ENCODE peak calls at places on chromosomes 4 and X, in six cellular contexts. Y is GM12865, I is GM23248, J is adrenal gland, B is lower leg skin, G is fibroblast of the aortic adventitia. U is an unnamed sample.

GRCh38 chrX:39755152-39756032 is 342.4 kb downstream of the BCOR start:
- DNase-seq in Y (no peak), I (peak; percentile 93), J (peak; percentile 90), B (peak; percentile 74), G (peak; percentile 96), U (no peak)

GRCh38 chr4:158315706-158316105 is 105.4 kb downstream of the TMEM144 start:
- DNase-seq in Y (no peak), I (peak; percentile 86), J (no peak), B (no peak), G (peak; percentile 92), U (no peak)

GRCh38 chrX:17039826-17040225 is 93.4 kb downstream of the REPS2 start:
- DNase-seq in Y (no peak), I (peak; percentile 27), J (no peak), B (no peak), G (peak; percentile 67), U (no peak)

GRCh38 chr4:173538903-173539445 is 8.9 kb upstream of the HAND2 start:
- DNase-seq in Y (no peak), I (peak; percentile 50), J (no peak), B (no peak), G (peak; percentile 52), U (no peak)

GRCh38 chr4:7693237-7693608 is 246.4 kb downstream of the AFAP1 start:
- DNase-seq in Y (no peak), I (no peak), J (no peak), B (no peak), G (no peak), U (no peak)

GRCh38 chr4:133921280-133922195 is 280.1 kb downstream of the PABPC4L start:
- DNase-seq in Y (no peak), I (peak; percentile 32), J (no peak), B (no peak), G (peak; percentile 36), U (no peak)

GRCh38 chr4:187077749-187078148 is 354.1 kb upstream of the FAT1 start:
- DNase-seq in Y (no peak), I (no peak), J (no peak), B (no peak), G (no peak), U (no peak)

GRCh38 chrX:23797371-23798128 is 14.6 kb downstream of the SAT1 start:
- DNase-seq in Y (no peak), I (no peak), J (no peak), B (no peak), G (no peak), U (peak; percentile 87)

GRCh38 chr4:102263024-102263787 is 82.1 kb downstream of the SLC39A8 start:
- DNase-seq in Y (peak; percentile 48), I (peak; percentile 57), J (no peak), B (no peak), G (peak; percentile 70), U (peak; percentile 71)

GRCh38 chrX:46545111-46546005 is at the start of gene ZNF674:
- DNase-seq in Y (peak; percentile 95), I (peak; percentile 95), J (peak; percentile 91), B (peak; percentile 88), G (peak; percentile 89), U (peak; percentile 76)

GRCh38 chr4:181176306-181176705 is 1066.9 kb upstream of the TENM3 start:
- DNase-seq in Y (no peak), I (peak; percentile 5), J (no peak), B (no peak), G (no peak), U (no peak)

GRCh38 chrX:22135994-22136684 is 104.0 kb downstream of the PHEX start:
- DNase-seq in Y (peak; percentile 43), I (peak; percentile 84), J (peak; percentile 43), B (peak; percentile 13), G (peak; percentile 83), U (no peak)

GRCh38 chrX:12142661-12143060 is 4.4 kb downstream of the FRMPD4 start:
- DNase-seq in Y (no peak), I (no peak), J (no peak), B (no peak), G (no peak), U (no peak)

GRCh38 chr4:142088906-142089305 is 452.5 kb downstream of the IL15 start:
- DNase-seq in Y (no peak), I (peak; percentile 64), J (peak; percentile 54), B (no peak), G (peak; percentile 76), U (no peak)

GRCh38 chr4:185357733-185358440 is 37.8 kb downstream of the LRP2BP start:
- DNase-seq in Y (no peak), I (no peak), J (no peak), B (no peak), G (no peak), U (no peak)

GRCh38 chr4:103204114-103204513 is 6.0 kb upstream of the CENPE start:
- DNase-seq in Y (no peak), I (peak; percentile 48), J (no peak), B (no peak), G (peak; percentile 43), U (no peak)

GRCh38 chr4:87236851-87237250 is 16.4 kb upstream of the KLHL8 start:
- DNase-seq in Y (no peak), I (peak; percentile 15), J (no peak), B (peak; percentile 30), G (no peak), U (no peak)

GRCh38 chr4:86508436-86508835 is 85.7 kb upstream of the PTPN13 start:
- DNase-seq in Y (no peak), I (peak; percentile 48), J (no peak), B (no peak), G (peak; percentile 46), U (no peak)

GRCh38 chr4:17613761-17614415 is 553 bp upstream of the MED28 start:
- DNase-seq in Y (peak; percentile 32), I (peak; percentile 93), J (peak; percentile 56), B (no peak), G (no peak), U (no peak)

GRCh38 chrX:82775426-82775825 is 732.7 kb upstream of the POU3F4 start:
- DNase-seq in Y (no peak), I (no peak), J (no peak), B (no peak), G (no peak), U (no peak)

GRCh38 chrX:118655561-118656246 is 71.7 kb upstream of the IL13RA1 start:
- DNase-seq in Y (no peak), I (peak; percentile 74), J (no peak), B (no peak), G (peak; percentile 10), U (no peak)

GRCh38 chr4:147808447-147808846 is 76.6 kb downstream of the ARHGAP10 start:
- DNase-seq in Y (no peak), I (peak; percentile 23), J (no peak), B (no peak), G (no peak), U (no peak)

GRCh38 chr4:26860922-26861433 is 337 bp downstream of the STIM2 start:
- DNase-seq in Y (peak; percentile 79), I (peak; percentile 83), J (peak; percentile 45), B (no peak), G (no peak), U (no peak)

GRCh38 chr4:48133668-48134444 is at the start of gene TXK:
- DNase-seq in Y (no peak), I (no peak), J (no peak), B (no peak), G (peak; percentile 29), U (no peak)

GRCh38 chrX:70455366-70456202 is 10.9 kb downstream of the DLG3 start:
- DNase-seq in Y (no peak), I (no peak), J (no peak), B (no peak), G (no peak), U (no peak)
- H3K4me3 ChIP-seq in Y (peak overlapping the region; percentile 62), I (no peak overlapping the region), J (peak overlapping the region; percentile 43), B (no peak overlapping the region), G (peak overlapping the region; percentile 54), U (peak overlapping the region; percentile 78)

DNA sequence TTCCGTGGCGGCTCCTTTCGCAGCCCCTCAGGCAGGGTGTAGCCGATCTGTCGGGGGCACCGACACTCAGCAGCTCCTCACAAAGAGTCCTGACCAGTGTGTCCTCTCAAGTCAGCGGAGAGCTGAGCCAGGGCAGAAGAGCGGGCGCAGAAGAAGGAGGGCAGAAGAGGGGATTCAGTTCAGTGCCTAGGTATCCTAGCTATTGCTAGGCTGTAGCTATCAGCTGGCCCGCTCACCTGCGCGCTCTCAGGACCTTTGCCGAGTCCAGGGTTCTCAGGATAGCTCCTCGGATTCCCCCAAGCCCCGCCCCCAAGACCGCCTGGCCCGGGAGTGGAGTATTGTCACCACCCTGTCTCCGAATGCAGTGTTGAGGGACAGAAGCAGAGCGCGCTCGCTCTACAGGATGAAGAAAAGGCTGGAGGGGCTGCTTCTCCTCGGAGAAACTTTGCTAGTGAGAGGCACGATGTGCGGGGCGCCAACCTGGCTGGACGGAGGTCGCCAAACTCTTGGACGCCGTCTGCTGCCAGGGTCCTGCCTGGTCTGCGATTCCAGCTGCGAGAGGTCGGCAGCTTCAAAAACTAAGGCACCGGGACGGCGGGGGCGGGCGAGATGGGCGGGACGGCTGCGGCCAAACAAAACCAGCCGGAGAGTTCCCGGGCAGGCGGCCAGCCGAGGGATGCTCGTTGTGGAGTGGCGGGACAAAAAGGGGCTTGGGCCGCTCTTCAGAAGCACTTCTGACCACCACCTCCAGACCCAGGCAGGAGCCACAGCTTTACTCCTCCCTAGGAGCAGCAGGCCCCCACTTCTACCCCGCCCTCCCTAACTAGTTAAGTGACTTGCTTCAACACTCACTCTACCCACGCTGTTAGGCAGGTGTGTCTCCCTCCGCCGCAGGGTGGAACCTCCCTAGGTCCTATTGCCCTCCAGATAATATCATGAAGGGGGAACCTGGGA is at the start of gene XKRX:
- DNase-seq in Y (peak; percentile 52), I (peak; percentile 53), J (peak; percentile 32), B (peak; percentile 14), G (no peak), U (no peak)
- H3K4me3 ChIP-seq in Y (peak within 1 kb of the TSS; percentile 54), I (peak within 1 kb of the TSS; percentile 65), J (no peak within 1 kb of the TSS), B (peak within 1 kb of the TSS; percentile 15), G (peak within 1 kb of the TSS; percentile 60), U (peak within 1 kb of the TSS; percentile 45)

GRCh38 chrX:75151828-75152592 is 4.1 kb downstream of the ABCB7 start:
- DNase-seq in Y (no peak), I (peak; percentile 1), J (no peak), B (no peak), G (no peak), U (no peak)

GRCh38 chrX:75155454-75155829 is 641 bp downstream of the ABCB7 start:
- DNase-seq in Y (peak; percentile 29), I (peak; percentile 50), J (no peak), B (no peak), G (peak; percentile 4), U (no peak)

GRCh38 chrX:75156537-75156945 is 458 bp upstream of the ABCB7 start:
- DNase-seq in Y (peak; percentile 21), I (peak; percentile 44), J (peak; percentile 33), B (no peak), G (peak; percentile 52), U (no peak)

GRCh38 chrX:75155830-75156525 is at the start of gene ABCB7:
- DNase-seq in Y (peak; percentile 81), I (peak; percentile 79), J (peak; percentile 67), B (peak; percentile 46), G (peak; percentile 82), U (peak; percentile 34)

GRCh38 chrX:75154871-75155270 is 1.2 kb downstream of the ABCB7 start:
- DNase-seq in Y (no peak), I (no peak), J (no peak), B (no peak), G (no peak), U (no peak)
- H3K4me3 ChIP-seq in Y (peak overlapping the region; percentile 86), I (peak overlapping the region; percentile 100), J (no peak overlapping the region), B (no peak overlapping the region), G (no peak overlapping the region), U (peak overlapping the region; percentile 77)

DNA sequence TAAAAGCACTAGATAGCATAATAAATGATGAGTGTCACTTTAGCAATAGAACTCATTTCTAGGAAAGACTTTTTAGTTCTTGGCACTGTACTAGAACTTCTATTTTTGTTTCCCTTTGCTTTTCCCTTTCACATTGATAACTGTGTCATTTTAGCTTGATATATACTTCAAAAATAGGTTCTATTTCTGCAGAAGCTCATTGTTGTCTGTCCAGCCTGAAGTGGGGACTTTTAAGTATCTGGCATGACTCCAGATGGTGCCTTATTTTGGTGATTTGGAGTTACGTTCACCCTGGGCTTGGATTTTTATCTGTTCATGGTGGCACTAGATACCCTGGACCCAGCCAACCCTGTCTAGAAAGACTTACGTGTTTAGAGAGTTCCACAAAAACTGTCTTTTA is 3.4 kb downstream of the ABHD18 start:
- DNase-seq in Y (no peak), I (no peak), J (no peak), B (no peak), G (no peak), U (no peak)
- H3K4me3 ChIP-seq in Y (no peak overlapping the region), I (no peak overlapping the region), J (no peak overlapping the region), B (no peak overlapping the region), G (no peak overlapping the region), U (no peak overlapping the region)

U was measured in LNCaP clone FGC.